ENCODE peak calls at places on chromosome 1, in seven cellular contexts. One of them, this sample, is unnamed.

GRCh38 chr1:245997471-245998258 is 509.4 kb downstream of the SMYD3 start:
- DNase-seq in GM12878: no peak
- DNase-seq in SK-N-SH: no peak
- DNase-seq in H1: no peak
- DNase-seq in GM12892: no peak
- DNase-seq in HepG2: no peak
- DNase-seq in K562: no peak
- DNase-seq in this sample: no peak

GRCh38 chr1:229253170-229253974 is 17.5 kb upstream of the RAB4A start:
- DNase-seq in K562: no peak
- DNase-seq in SK-N-SH: peak
- DNase-seq in GM12892: no peak
- DNase-seq in H1: no peak
- DNase-seq in HepG2: peak
- DNase-seq in GM12878: no peak
- DNase-seq in this sample: no peak

GRCh38 chr1:193110246-193110645 is 5.0 kb upstream of the GLRX2 start:
- DNase-seq in K562: no peak
- DNase-seq in H1: no peak
- DNase-seq in SK-N-SH: no peak
- DNase-seq in GM12892: no peak
- DNase-seq in HepG2: no peak
- DNase-seq in GM12878: no peak
- DNase-seq in this sample: no peak

GRCh38 chr1:231693361-231694080 is 66.9 kb downstream of the DISC1 start:
- DNase-seq in H1: no peak
- DNase-seq in GM12892: no peak
- DNase-seq in K562: no peak
- DNase-seq in HepG2: no peak
- DNase-seq in SK-N-SH: no peak
- DNase-seq in GM12878: no peak
- DNase-seq in this sample: no peak

GRCh38 chr1:17909634-17910033 is 154.5 kb downstream of the ACTL8 start:
- DNase-seq in HepG2: no peak
- DNase-seq in SK-N-SH: no peak
- DNase-seq in H1: peak
- DNase-seq in GM12878: no peak
- DNase-seq in GM12892: no peak
- DNase-seq in K562: no peak
- DNase-seq in this sample: no peak

GRCh38 chr1:36512842-36513241 is 30.1 kb upstream of the CSF3R start:
- DNase-seq in GM12878: no peak
- DNase-seq in K562: no peak
- DNase-seq in HepG2: no peak
- DNase-seq in SK-N-SH: no peak
- DNase-seq in H1: no peak
- DNase-seq in GM12892: no peak
- DNase-seq in this sample: no peak

GRCh38 chr1:31189696-31190674 is 49.7 kb downstream of the NKAIN1 start:
- DNase-seq in GM12892: no peak
- DNase-seq in SK-N-SH: no peak
- DNase-seq in H1: no peak
- DNase-seq in K562: no peak
- DNase-seq in HepG2: no peak
- DNase-seq in GM12878: no peak
- DNase-seq in this sample: no peak

GRCh38 chr1:113442130-113442529 is 51.8 kb downstream of the MAGI3 start:
- DNase-seq in SK-N-SH: no peak
- DNase-seq in GM12878: no peak
- DNase-seq in HepG2: no peak
- DNase-seq in K562: no peak
- DNase-seq in GM12892: no peak
- DNase-seq in H1: no peak
- DNase-seq in this sample: no peak

GRCh38 chr1:228920791-228921190 is 185.5 kb downstream of the RHOU start:
- DNase-seq in HepG2: no peak
- DNase-seq in K562: no peak
- DNase-seq in SK-N-SH: no peak
- DNase-seq in H1: no peak
- DNase-seq in GM12878: no peak
- DNase-seq in GM12892: no peak
- DNase-seq in this sample: no peak

GRCh38 chr1:74180490-74180889 is 17.5 kb downstream of the LRRIQ3 start:
- DNase-seq in SK-N-SH: no peak
- DNase-seq in HepG2: no peak
- DNase-seq in GM12892: no peak
- DNase-seq in GM12878: no peak
- DNase-seq in H1: no peak
- DNase-seq in K562: no peak
- DNase-seq in this sample: no peak

GRCh38 chr1:145859491-145860159 is 744 bp upstream of the PIAS3 start:
- DNase-seq in SK-N-SH: peak
- DNase-seq in GM12892: peak
- DNase-seq in H1: peak
- DNase-seq in GM12878: peak
- DNase-seq in HepG2: peak
- DNase-seq in K562: peak
- DNase-seq in this sample: peak

GRCh38 chr1:151166506-151166956 is 587 bp downstream of the SCNM1 start:
- DNase-seq in K562: no peak
- DNase-seq in H1: no peak
- DNase-seq in GM12878: no peak
- DNase-seq in SK-N-SH: peak
- DNase-seq in GM12892: no peak
- DNase-seq in HepG2: peak
- DNase-seq in this sample: no peak

GRCh38 chr1:74812180-74812541 is 79.2 kb downstream of the TYW3 start:
- DNase-seq in K562: no peak
- DNase-seq in H1: no peak
- DNase-seq in HepG2: no peak
- DNase-seq in GM12878: peak
- DNase-seq in GM12892: no peak
- DNase-seq in SK-N-SH: no peak
- DNase-seq in this sample: no peak

GRCh38 chr1:59484090-59484489 is 187.2 kb downstream of the FGGY start:
- DNase-seq in GM12878: no peak
- DNase-seq in SK-N-SH: no peak
- DNase-seq in H1: no peak
- DNase-seq in GM12892: no peak
- DNase-seq in HepG2: no peak
- DNase-seq in K562: peak
- DNase-seq in this sample: no peak

GRCh38 chr1:173064011-173064410 is 13.3 kb upstream of the TNFSF18 start:
- DNase-seq in SK-N-SH: no peak
- DNase-seq in H1: no peak
- DNase-seq in HepG2: no peak
- DNase-seq in K562: no peak
- DNase-seq in GM12892: no peak
- DNase-seq in GM12878: no peak
- DNase-seq in this sample: no peak

GRCh38 chr1:193729429-193729828 is 543.0 kb upstream of the B3GALT2 start:
- DNase-seq in H1: no peak
- DNase-seq in K562: no peak
- DNase-seq in HepG2: no peak
- DNase-seq in GM12878: no peak
- DNase-seq in GM12892: no peak
- DNase-seq in SK-N-SH: no peak
- DNase-seq in this sample: no peak

GRCh38 chr1:24369801-24370200 is 43.8 kb downstream of the STPG1 start:
- DNase-seq in SK-N-SH: no peak
- DNase-seq in HepG2: no peak
- DNase-seq in GM12892: no peak
- DNase-seq in H1: no peak
- DNase-seq in GM12878: no peak
- DNase-seq in K562: no peak
- DNase-seq in this sample: no peak

GRCh38 chr1:4033129-4033676 is 133.1 kb upstream of the C1orf174 start:
- DNase-seq in K562: no peak
- DNase-seq in SK-N-SH: no peak
- DNase-seq in GM12892: no peak
- DNase-seq in HepG2: no peak
- DNase-seq in H1: no peak
- DNase-seq in GM12878: no peak
- DNase-seq in this sample: no peak

GRCh38 chr1:85579619-85580018 is 942 bp upstream of the CCN1 start:
- DNase-seq in GM12892: no peak
- DNase-seq in K562: no peak
- DNase-seq in HepG2: no peak
- DNase-seq in H1: peak
- DNase-seq in GM12878: no peak
- DNase-seq in SK-N-SH: no peak
- DNase-seq in this sample: no peak

GRCh38 chr1:114251573-114251939 is 97.9 kb upstream of the SYT6 start:
- DNase-seq in SK-N-SH: no peak
- DNase-seq in HepG2: no peak
- DNase-seq in H1: no peak
- DNase-seq in K562: no peak
- DNase-seq in GM12892: no peak
- DNase-seq in GM12878: no peak
- DNase-seq in this sample: no peak

GRCh38 chr1:202343652-202344349 is 2.1 kb upstream of the UBE2T start:
- DNase-seq in SK-N-SH: peak
- DNase-seq in HepG2: peak
- DNase-seq in GM12878: no peak
- DNase-seq in K562: peak
- DNase-seq in H1: no peak
- DNase-seq in GM12892: no peak
- DNase-seq in this sample: no peak

GRCh38 chr1:167516404-167517388 is 1.6 kb downstream of the CD247 start:
- DNase-seq in GM12892: no peak
- DNase-seq in SK-N-SH: no peak
- DNase-seq in H1: peak
- DNase-seq in GM12878: no peak
- DNase-seq in K562: no peak
- DNase-seq in HepG2: no peak
- DNase-seq in this sample: no peak

GRCh38 chr1:68321084-68321685 is 88.9 kb upstream of the WLS start:
- DNase-seq in H1: peak
- DNase-seq in GM12878: no peak
- DNase-seq in SK-N-SH: peak
- DNase-seq in HepG2: peak
- DNase-seq in K562: peak
- DNase-seq in GM12892: no peak
- DNase-seq in this sample: no peak

GRCh38 chr1:178055779-178056471 is 38.0 kb upstream of the RASAL2 start:
- DNase-seq in HepG2: peak
- DNase-seq in SK-N-SH: no peak
- DNase-seq in H1: no peak
- DNase-seq in GM12892: peak
- DNase-seq in K562: no peak
- DNase-seq in GM12878: peak
- DNase-seq in this sample: peak
- TF ChIP-seq TAF1 in HepG2: peak
- TF ChIP-seq TAF1 in SK-N-SH: no peak
- TF ChIP-seq TAF1 in H1: no peak
- TF ChIP-seq TAF1 in GM12892: no peak
- TF ChIP-seq TAF1 in K562: no peak
- TF ChIP-seq TAF1 in GM12878: no peak
- TF ChIP-seq TAF1 in this sample: no peak

DNA sequence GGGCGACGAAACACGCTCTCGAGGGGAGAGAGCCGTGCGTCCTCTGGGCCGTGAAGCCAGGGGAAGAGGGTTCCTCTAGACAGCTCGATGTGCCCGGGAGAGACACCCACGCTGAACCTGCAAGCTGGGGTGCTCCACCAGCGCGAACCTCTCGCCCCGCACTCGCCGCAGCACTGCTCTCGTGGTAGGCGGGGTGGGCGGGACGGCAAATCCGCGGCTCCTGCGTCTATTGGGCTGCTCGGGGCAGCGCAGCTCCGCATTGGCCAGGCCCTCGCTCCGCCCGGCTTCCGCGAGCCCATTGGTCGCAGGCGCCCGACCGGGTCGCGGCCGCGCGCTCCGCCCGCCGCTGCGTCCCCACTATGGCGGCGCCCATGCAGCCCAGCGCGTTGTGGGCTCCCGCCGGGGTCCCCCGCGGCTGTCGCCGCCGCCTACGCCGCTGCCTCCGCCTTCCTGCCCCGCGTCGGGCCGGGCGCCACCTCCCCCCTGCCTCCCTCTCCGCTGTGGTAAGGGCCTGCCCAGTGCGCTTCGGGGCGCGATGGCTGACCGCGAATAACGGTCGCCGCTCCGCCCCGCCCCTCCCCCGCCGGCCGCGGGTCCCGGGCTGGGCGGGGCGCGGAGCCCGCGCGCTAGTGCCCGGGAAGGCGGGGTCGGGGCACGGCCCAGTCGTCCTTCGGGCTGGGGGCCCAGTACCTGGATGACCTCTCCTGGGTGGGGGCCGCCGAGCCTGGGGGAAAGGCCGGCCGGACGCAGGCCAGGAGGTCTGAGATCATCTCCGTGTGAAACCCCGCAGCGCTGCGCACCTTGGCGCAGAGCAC is at the start of gene ST3GAL3:
- DNase-seq in GM12892: peak
- DNase-seq in GM12878: peak
- DNase-seq in K562: peak
- DNase-seq in HepG2: peak
- DNase-seq in SK-N-SH: peak
- DNase-seq in H1: peak
- DNase-seq in this sample: peak
- TF ChIP-seq POLR2AphosphoS5 in GM12892: peak
- TF ChIP-seq POLR2AphosphoS5 in GM12878: peak
- TF ChIP-seq POLR2AphosphoS5 in K562: peak
- TF ChIP-seq POLR2AphosphoS5 in HepG2: peak
- TF ChIP-seq POLR2AphosphoS5 in SK-N-SH: peak
- TF ChIP-seq POLR2AphosphoS5 in H1: peak
- TF ChIP-seq POLR2AphosphoS5 in this sample: peak

GRCh38 chr1:55214903-55215193 is 316 bp downstream of the USP24 start:
- DNase-seq in SK-N-SH: peak
- DNase-seq in GM12892: no peak
- DNase-seq in H1: peak
- DNase-seq in HepG2: no peak
- DNase-seq in K562: no peak
- DNase-seq in GM12878: no peak
- DNase-seq in this sample: no peak

GRCh38 chr1:55213885-55214213 is 1.3 kb downstream of the USP24 start:
- DNase-seq in GM12892: no peak
- DNase-seq in SK-N-SH: peak
- DNase-seq in H1: peak
- DNase-seq in K562: no peak
- DNase-seq in HepG2: no peak
- DNase-seq in GM12878: no peak
- DNase-seq in this sample: no peak

GRCh38 chr1:55214214-55214902 is 806 bp downstream of the USP24 start:
- DNase-seq in GM12878: no peak
- DNase-seq in K562: peak
- DNase-seq in SK-N-SH: peak
- DNase-seq in GM12892: no peak
- DNase-seq in H1: peak
- DNase-seq in HepG2: peak
- DNase-seq in this sample: peak

GRCh38 chr1:55216078-55216477 is 914 bp upstream of the USP24 start:
- DNase-seq in SK-N-SH: peak
- DNase-seq in GM12892: no peak
- DNase-seq in HepG2: no peak
- DNase-seq in GM12878: no peak
- DNase-seq in K562: no peak
- DNase-seq in H1: no peak
- DNase-seq in this sample: no peak

GRCh38 chr1:55215194-55216021 is at the start of gene USP24:
- DNase-seq in SK-N-SH: peak
- DNase-seq in HepG2: peak
- DNase-seq in GM12878: no peak
- DNase-seq in GM12892: peak
- DNase-seq in H1: peak
- DNase-seq in K562: peak
- DNase-seq in this sample: peak
- TF ChIP-seq TAF1 in SK-N-SH: peak
- TF ChIP-seq TAF1 in HepG2: peak
- TF ChIP-seq TAF1 in GM12878: peak
- TF ChIP-seq TAF1 in GM12892: peak
- TF ChIP-seq TAF1 in H1: peak
- TF ChIP-seq TAF1 in K562: peak
- TF ChIP-seq TAF1 in this sample: peak

GRCh38 chr1:155969377-155969791 is 9.0 kb downstream of the ARHGEF2 start:
- DNase-seq in K562: no peak
- DNase-seq in GM12892: no peak
- DNase-seq in GM12878: no peak
- DNase-seq in HepG2: no peak
- DNase-seq in SK-N-SH: peak
- DNase-seq in H1: no peak
- DNase-seq in this sample: no peak
- TF ChIP-seq POLR2AphosphoS5 in K562: no peak
- TF ChIP-seq POLR2AphosphoS5 in GM12892: no peak
- TF ChIP-seq POLR2AphosphoS5 in GM12878: no peak
- TF ChIP-seq POLR2AphosphoS5 in HepG2: no peak
- TF ChIP-seq POLR2AphosphoS5 in SK-N-SH: no peak
- TF ChIP-seq POLR2AphosphoS5 in H1: no peak
- TF ChIP-seq POLR2AphosphoS5 in this sample: no peak

This sample was measured in GM12891.